ENCODE peak calls at places on chromosomes 6 and 20, in four cellular contexts. I is cardiac muscle cell, P is upper lobe of left lung, A is breast epithelium. Y is an unnamed sample.

GRCh38 chr6:140537211-140537610 is 1162.8 kb upstream of the CITED2 start:
- DNase-seq in I (no peak), P (no peak), A (no peak), Y (no peak)

GRCh38 chr20:45887346-45887715 is at the start of gene SPATA25:
- DNase-seq in I (no peak), P (no peak), A (no peak), Y (no peak)

GRCh38 chr6:105986998-105987397 is 99.1 kb upstream of the PRDM1 start:
- DNase-seq in I (no peak), P (no peak), A (no peak), Y (no peak)

GRCh38 chr6:121879149-121879548 is 443.7 kb downstream of the GJA1 start:
- DNase-seq in I (no peak), P (no peak), A (no peak), Y (no peak)

GRCh38 chr20:62301773-62302340 is 940 bp upstream of the ADRM1 start:
- DNase-seq in I (peak; percentile 94), P (peak; percentile 88), A (peak; percentile 91), Y (peak; percentile 76)

GRCh38 chr20:5119435-5120188 is at the start of gene PCNA:
- DNase-seq in I (peak; percentile 97), P (peak; percentile 98), A (peak; percentile 97), Y (peak; percentile 90)

GRCh38 chr20:63156221-63156671 is 59.7 kb downstream of the YTHDF1 start:
- DNase-seq in I (no peak), P (peak; percentile 37), A (no peak), Y (no peak)

GRCh38 chr6:3406362-3406809 is 50.5 kb downstream of the SLC22A23 start:
- DNase-seq in I (no peak), P (no peak), A (no peak), Y (no peak)

GRCh38 chr6:83514877-83515466 is 2.6 kb downstream of the PRSS35 start:
- DNase-seq in I (peak; percentile 64), P (no peak), A (no peak), Y (no peak)

GRCh38 chr6:7991992-7992815 is 72.0 kb downstream of the BLOC1S5 start:
- DNase-seq in I (no peak), P (no peak), A (no peak), Y (no peak)

GRCh38 chr6:101502818-101503217 is 109.3 kb downstream of the GRIK2 start:
- DNase-seq in I (no peak), P (no peak), A (no peak), Y (no peak)

GRCh38 chr6:3732345-3733141 is 19.0 kb downstream of the PXDC1 start:
- DNase-seq in I (peak; percentile 86), P (peak; percentile 88), A (peak; percentile 68), Y (peak; percentile 41)

GRCh38 chr20:3629893-3630292 is 33.3 kb downstream of the GFRA4 start:
- DNase-seq in I (no peak), P (no peak), A (no peak), Y (no peak)

GRCh38 chr6:118645395-118645794 is 6.0 kb downstream of the CEP85L start:
- DNase-seq in I (no peak), P (no peak), A (no peak), Y (no peak)

GRCh38 chr6:136012948-136013347 is 161.4 kb downstream of the PDE7B start:
- DNase-seq in I (no peak), P (no peak), A (no peak), Y (no peak)

GRCh38 chr6:164807125-164807524 is 502.3 kb downstream of the C6orf118 start:
- DNase-seq in I (no peak), P (no peak), A (no peak), Y (no peak)

GRCh38 chr6:164817662-164818061 is 491.7 kb downstream of the C6orf118 start:
- DNase-seq in I (no peak), P (no peak), A (no peak), Y (no peak)

DNA sequence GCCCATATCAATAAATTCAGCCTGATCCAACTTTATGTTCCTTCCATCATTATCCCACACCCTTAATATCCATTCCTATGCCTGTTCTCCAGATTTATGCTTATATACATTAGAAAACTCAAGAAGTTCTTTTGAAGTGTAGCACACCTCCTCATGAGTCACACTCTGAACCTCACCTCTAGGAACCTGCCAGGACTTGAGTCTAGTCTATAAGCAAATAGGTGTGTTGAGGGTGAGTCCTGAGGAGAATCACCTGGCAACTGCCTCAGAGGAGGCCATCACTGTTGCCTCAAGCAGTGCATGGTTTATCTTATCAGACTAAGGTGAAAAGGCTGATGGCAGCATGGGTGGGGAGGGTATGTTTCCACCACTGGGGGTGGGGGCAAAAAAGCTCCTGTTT is 496.7 kb downstream of the C6orf118 start:
- DNase-seq in I (no peak), P (no peak), A (no peak), Y (no peak)
- H3K9me3 ChIP-seq in I (no peaks in the 10 kb centered on the region), P (no peaks in the 10 kb centered on the region), A (peaks cover 7% of the 10 kb centered on the region), Y (no peaks in the 10 kb centered on the region)

DNA sequence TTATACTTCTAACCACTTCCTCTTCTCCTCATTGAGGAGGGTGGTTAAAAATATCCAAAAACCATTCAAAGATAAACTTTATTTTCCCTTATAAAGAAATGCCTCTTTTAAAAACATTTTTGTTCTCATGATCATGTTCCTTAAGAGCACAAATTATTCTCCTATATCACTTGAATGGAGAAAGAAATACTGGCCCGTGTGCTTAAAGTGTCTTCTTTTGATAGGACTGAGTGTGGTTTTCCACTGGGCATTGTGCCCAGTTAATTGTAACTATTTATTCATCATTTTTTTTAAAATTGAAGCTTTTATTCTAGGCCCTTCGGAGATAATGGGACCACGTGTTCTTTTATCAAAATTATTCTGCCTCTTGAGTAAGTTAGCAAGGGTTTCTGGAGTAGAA is 871.5 kb downstream of the QKI start:
- DNase-seq in I (no peak), P (no peak), A (no peak), Y (no peak)
- H3K9me3 ChIP-seq in I (no peaks in the 10 kb centered on the region), P (no peaks in the 10 kb centered on the region), A (peaks cover 2% of the 10 kb centered on the region), Y (no peaks in the 10 kb centered on the region)

GRCh38 chr6:27448456-27448855 is 24.4 kb downstream of the ZNF184 start:
- DNase-seq in I (no peak), P (no peak), A (no peak), Y (no peak)
- H3K9me3 ChIP-seq in I (peaks cover 11% of the 10 kb centered on the region), P (peaks cover 77% of the 10 kb centered on the region), A (peaks cover 68% of the 10 kb centered on the region), Y (peaks cover 46% of the 10 kb centered on the region)

GRCh38 chr6:22664968-22665367 is 95.6 kb downstream of the HDGFL1 start:
- DNase-seq in I (no peak), P (no peak), A (no peak), Y (no peak)
- H3K9me3 ChIP-seq in I (no peaks in the 10 kb centered on the region), P (no peaks in the 10 kb centered on the region), A (no peaks in the 10 kb centered on the region), Y (no peaks in the 10 kb centered on the region)

GRCh38 chr20:51547951-51548350 is 5.4 kb upstream of the NFATC2 start:
- DNase-seq in I (no peak), P (no peak), A (no peak), Y (no peak)
- H3K9me3 ChIP-seq in I (no peaks in the 10 kb centered on the region), P (no peaks in the 10 kb centered on the region), A (no peaks in the 10 kb centered on the region), Y (no peaks in the 10 kb centered on the region)

DNA sequence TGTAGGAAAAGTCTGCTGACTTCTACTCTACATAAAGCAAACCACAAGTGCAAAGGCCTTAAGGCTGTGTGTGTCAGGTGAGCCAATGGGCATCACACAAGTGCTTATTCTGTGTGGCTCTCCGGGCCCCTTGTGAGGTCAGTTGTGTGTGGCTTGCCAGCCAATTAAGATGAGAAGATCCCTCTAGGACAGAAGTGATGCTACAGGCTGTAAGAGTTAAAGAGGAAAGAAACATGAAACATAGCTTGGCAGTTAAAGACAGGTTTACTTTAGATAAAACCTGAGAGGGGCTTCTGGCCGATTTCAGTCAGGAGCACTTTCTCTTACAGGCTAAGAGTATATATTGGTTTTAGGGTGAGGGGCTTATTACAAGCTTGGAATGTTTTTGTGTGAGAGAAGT is 242.4 kb downstream of the NFATC2 start:
- DNase-seq in I (no peak), P (no peak), A (no peak), Y (no peak)
- H3K9me3 ChIP-seq in I (peaks cover 3% of the 10 kb centered on the region), P (no peaks in the 10 kb centered on the region), A (peaks cover 10% of the 10 kb centered on the region), Y (no peaks in the 10 kb centered on the region)

DNA sequence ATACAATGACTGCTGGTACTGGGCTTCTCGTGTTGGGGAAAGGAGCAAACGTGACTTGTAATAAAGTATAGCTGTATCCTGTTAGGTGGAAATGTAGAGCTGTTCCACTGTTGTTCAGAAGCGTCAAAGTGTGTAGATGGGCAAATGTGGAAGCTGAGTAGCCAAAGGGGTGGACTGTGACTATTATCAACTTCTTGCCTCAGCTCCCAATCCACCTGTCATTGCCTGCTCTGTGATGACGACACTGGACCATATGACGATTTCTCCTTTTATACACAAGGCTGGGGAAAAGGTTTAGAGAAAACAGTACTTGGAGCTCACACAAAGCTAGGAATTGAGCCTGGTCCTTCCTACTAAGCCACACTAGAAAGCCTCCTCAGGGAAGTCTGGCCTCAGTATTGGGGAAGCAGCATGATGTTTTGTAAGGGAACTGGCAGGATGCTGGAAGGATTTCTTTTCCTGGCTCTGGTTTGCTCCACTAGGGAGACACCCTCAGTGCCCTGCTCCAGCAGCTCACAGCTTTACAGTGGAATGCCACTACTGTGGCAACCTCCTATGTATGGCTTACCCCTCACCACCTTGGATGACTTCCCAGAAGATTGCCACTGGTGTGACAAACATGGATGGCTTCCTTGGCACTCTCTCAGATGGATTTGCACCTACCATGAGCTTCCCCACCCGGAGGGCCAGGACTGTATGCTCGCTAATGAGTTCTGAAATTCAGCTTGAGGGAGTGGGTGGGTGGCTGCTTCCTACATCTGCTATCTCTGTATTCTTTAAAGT is 20.0 kb downstream of the CD164 start:
- DNase-seq in I (no peak), P (no peak), A (no peak), Y (no peak)
- H3K9me3 ChIP-seq in I (no peaks in the 10 kb centered on the region), P (no peaks in the 10 kb centered on the region), A (no peaks in the 10 kb centered on the region), Y (no peaks in the 10 kb centered on the region)

GRCh38 chr6:159535629-159536028 is 157.4 kb downstream of the SOD2 start:
- DNase-seq in I (no peak), P (no peak), A (no peak), Y (no peak)

GRCh38 chr6:159533568-159533967 is 159.5 kb downstream of the SOD2 start:
- DNase-seq in I (no peak), P (no peak), A (no peak), Y (no peak)

GRCh38 chr6:159533016-159533415 is 160.0 kb downstream of the SOD2 start:
- DNase-seq in I (no peak), P (no peak), A (no peak), Y (no peak)

GRCh38 chr6:159529820-159530405 is 163.1 kb downstream of the SOD2 start:
- DNase-seq in I (no peak), P (no peak), A (no peak), Y (no peak)

DNA sequence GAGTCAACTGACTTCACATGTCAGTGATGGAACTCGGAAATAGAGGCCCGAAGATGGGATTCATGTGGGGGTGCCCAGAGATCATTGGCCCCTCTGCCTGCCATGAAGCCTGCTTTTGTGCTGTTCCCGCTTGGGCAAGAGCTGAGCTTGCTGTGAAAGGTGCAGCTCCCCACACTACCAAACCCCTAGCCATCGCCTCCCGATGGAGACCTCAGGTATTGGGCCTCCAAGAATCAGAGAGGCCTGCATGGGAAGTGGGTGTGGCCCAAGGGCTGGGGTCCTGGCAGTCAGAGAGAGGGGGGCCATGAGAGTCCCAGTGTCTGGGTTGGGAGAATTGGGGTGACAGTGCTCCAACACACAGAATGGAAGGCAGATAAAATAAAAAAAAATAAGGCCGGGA is 160.9 kb downstream of the SOD2 start:
- DNase-seq in I (no peak), P (no peak), A (no peak), Y (no peak)
- H3K9me3 ChIP-seq in I (no peaks in the 10 kb centered on the region), P (no peaks in the 10 kb centered on the region), A (no peaks in the 10 kb centered on the region), Y (no peaks in the 10 kb centered on the region)

Y was measured in T-helper 17 cell.